ENCODE peak calls at places on chromosomes 3 and 15, in ten cellular contexts. A is A549, H is IMR-90, I is GM13976, V is body of pancreas, E is chondrocyte, S is AG04450, T is hepatocyte, Q is endodermal cell, P is dorsolateral prefrontal cortex. U is an unnamed sample.
A peak's percentile ranks its signal among the peaks of the same experiment; 100 is the strongest.

GRCh38 chr15:83943849-83944404 is 290.0 kb downstream of the ADAMTSL3 start:
- DNase-seq in A (no peak), H (peak; percentile 67), I (no peak), V (no peak), E (no peak), S (peak; percentile 13), T (no peak), Q (no peak), P (no peak), U (no peak)

GRCh38 chr3:45613781-45614180 is 19.2 kb downstream of the LIMD1 start:
- DNase-seq in A (no peak), H (no peak), I (no peak), V (no peak), E (no peak), S (no peak), T (no peak), Q (no peak), P (no peak), U (no peak)

GRCh38 chr3:171441381-171441780 is 18.8 kb downstream of the TNIK start:
- DNase-seq in A (no peak), H (no peak), I (no peak), V (no peak), E (no peak), S (no peak), T (no peak), Q (no peak), P (no peak), U (no peak)

GRCh38 chr15:92808611-92809063 is 91.5 kb upstream of the CHD2 start:
- DNase-seq in A (no peak), H (peak; percentile 43), I (no peak), V (peak; percentile 66), E (no peak), S (no peak), T (peak; percentile 58), Q (no peak), P (no peak), U (peak; percentile 62)

GRCh38 chr3:197222816-197223419 is 75.5 kb downstream of the DLG1 start:
- DNase-seq in A (no peak), H (no peak), I (no peak), V (no peak), E (no peak), S (no peak), T (no peak), Q (no peak), P (no peak), U (no peak)

GRCh38 chr15:95277266-95277665 is 1045.9 kb downstream of the MCTP2 start:
- DNase-seq in A (no peak), H (peak; percentile 98), I (no peak), V (no peak), E (no peak), S (peak; percentile 91), T (no peak), Q (no peak), P (no peak), U (no peak)

GRCh38 chr3:158731938-158732855 is at the start of gene RARRES1:
- DNase-seq in A (peak; percentile 60), H (peak; percentile 62), I (peak; percentile 84), V (peak; percentile 74), E (no peak), S (no peak), T (peak; percentile 88), Q (peak; percentile 81), P (peak; percentile 33), U (peak; percentile 94)

GRCh38 chr3:140128217-140129137 is 193.5 kb downstream of the CLSTN2 start:
- DNase-seq in A (peak; percentile 10), H (peak; percentile 11), I (peak; percentile 13), V (peak; percentile 70), E (no peak), S (no peak), T (peak; percentile 46), Q (peak; percentile 92), P (no peak), U (peak; percentile 73)

GRCh38 chr3:63766261-63766660 is 52.8 kb upstream of the C3orf49 start:
- DNase-seq in A (no peak), H (no peak), I (no peak), V (no peak), E (no peak), S (no peak), T (no peak), Q (no peak), P (no peak), U (no peak)

GRCh38 chr3:152638217-152638616 is 196.7 kb upstream of the P2RY1 start:
- DNase-seq in A (no peak), H (no peak), I (no peak), V (no peak), E (no peak), S (no peak), T (no peak), Q (no peak), P (no peak), U (no peak)

GRCh38 chr3:152636651-152637050 is 198.3 kb upstream of the P2RY1 start:
- DNase-seq in A (no peak), H (no peak), I (no peak), V (no peak), E (no peak), S (no peak), T (no peak), Q (no peak), P (no peak), U (no peak)

GRCh38 chr3:152629363-152630122 is 205.4 kb upstream of the P2RY1 start:
- DNase-seq in A (no peak), H (no peak), I (no peak), V (no peak), E (no peak), S (no peak), T (no peak), Q (no peak), P (no peak), U (no peak)

GRCh38 chr3:152638707-152639450 is 196.1 kb upstream of the P2RY1 start:
- DNase-seq in A (no peak), H (no peak), I (no peak), V (peak; percentile 16), E (no peak), S (no peak), T (peak; percentile 19), Q (no peak), P (peak; percentile 65), U (no peak)

GRCh38 chr3:152635354-152635753 is 199.6 kb upstream of the P2RY1 start:
- DNase-seq in A (no peak), H (no peak), I (no peak), V (no peak), E (no peak), S (no peak), T (no peak), Q (no peak), P (no peak), U (no peak)
- TF ChIP-seq CTCF in A (no peak), H (no peak), I (no peak), V (no peak), E (no peak), S (no peak), T (no peak), Q (no peak), P (no peak), U (no peak)

DNA sequence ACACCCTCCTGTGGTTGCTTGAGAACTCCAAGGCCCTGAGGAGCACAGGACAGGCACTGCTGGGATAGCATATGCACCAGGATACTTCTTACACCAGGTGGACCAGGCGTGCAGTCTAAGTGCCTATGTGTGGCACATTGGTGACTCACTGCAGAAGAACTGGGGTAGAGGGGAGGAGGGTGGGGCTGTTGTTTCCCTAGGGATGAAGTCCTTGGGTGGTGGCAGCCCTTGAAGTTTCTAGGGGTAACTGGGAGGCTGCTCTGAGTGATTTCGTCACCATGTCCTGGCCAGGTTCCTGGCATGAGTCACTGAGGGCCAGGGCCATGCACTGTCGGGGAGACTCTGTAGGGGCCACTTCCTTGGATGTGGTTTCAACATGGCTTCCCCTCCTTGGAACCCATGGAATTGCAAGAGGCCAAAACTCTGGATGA is 15.9 kb downstream of the MYZAP start:
- DNase-seq in A (peak; percentile 79), H (no peak), I (no peak), V (peak; percentile 46), E (no peak), S (no peak), T (peak; percentile 85), Q (no peak), P (no peak), U (peak; percentile 94)
- TF ChIP-seq CTCF in A (no peak), H (no peak), I (no peak), V (no peak), E (no peak), S (no peak), T (no peak), Q (no peak), P (no peak), U (peak; percentile 17)

DNA sequence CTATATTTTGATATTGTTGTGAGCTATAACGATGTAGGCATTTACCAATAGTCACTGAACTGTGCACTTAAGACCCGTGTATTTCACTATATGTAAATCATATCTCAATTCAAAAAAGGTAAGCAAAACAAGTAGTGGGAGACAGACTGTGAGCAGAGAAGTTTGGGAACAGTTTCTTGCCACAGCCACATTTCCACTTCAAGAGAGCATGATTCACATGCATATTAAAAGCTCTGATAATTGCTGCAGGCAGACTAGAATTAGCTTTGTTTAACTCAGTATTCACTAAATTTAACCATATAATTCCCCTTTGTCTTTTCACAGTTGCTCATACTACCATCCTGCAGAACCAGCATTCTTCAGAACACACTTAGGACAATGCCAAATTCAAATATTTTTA is 168.4 kb upstream of the ZNF385D start:
- DNase-seq in A (no peak), H (no peak), I (no peak), V (no peak), E (no peak), S (no peak), T (no peak), Q (no peak), P (no peak), U (no peak)
- TF ChIP-seq CTCF in A (no peak), H (no peak), I (no peak), V (no peak), E (no peak), S (no peak), T (no peak), Q (no peak), P (no peak), U (no peak)

GRCh38 chr3:151285940-151286339 is 7.6 kb upstream of the P2RY14 start:
- DNase-seq in A (no peak), H (no peak), I (no peak), V (no peak), E (no peak), S (no peak), T (no peak), Q (no peak), P (no peak), U (no peak)

GRCh38 chr3:151293127-151293526 is 14.8 kb upstream of the P2RY14 start:
- DNase-seq in A (no peak), H (no peak), I (no peak), V (no peak), E (no peak), S (no peak), T (no peak), Q (no peak), P (no peak), U (no peak)

GRCh38 chr3:151296226-151296625 is 17.9 kb upstream of the P2RY14 start:
- DNase-seq in A (no peak), H (no peak), I (no peak), V (no peak), E (no peak), S (no peak), T (no peak), Q (peak; percentile 60), P (no peak), U (no peak)

DNA sequence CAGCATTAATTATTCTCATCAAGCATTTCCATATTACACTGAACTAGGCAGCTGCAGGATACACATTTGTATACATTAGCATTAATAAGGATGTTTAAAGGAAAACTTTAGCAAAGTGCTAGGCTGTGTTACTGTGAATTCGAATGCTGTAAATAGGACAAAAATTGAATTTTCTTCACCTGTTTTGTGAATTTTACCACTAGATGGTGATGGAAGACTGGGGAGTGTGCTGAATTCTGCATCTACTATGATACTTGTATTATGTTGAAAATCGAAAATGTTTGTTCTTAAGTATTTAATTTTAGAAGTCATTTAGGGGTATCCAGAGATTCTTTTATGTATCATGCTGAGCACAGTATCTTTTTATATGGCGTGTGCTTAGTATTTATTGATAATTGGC is 12.3 kb upstream of the P2RY14 start:
- DNase-seq in A (no peak), H (peak; percentile 66), I (no peak), V (no peak), E (no peak), S (no peak), T (no peak), Q (no peak), P (no peak), U (peak; percentile 25)
- TF ChIP-seq CTCF in A (peak; percentile 89), H (peak; percentile 87), I (no peak), V (no peak), E (peak; percentile 88), S (peak; percentile 64), T (peak; percentile 62), Q (peak; percentile 72), P (peak; percentile 55), U (peak; percentile 63)

U was measured in Calu3.